ENCODE peak calls at places on chromosomes 3 and 15, in eight cellular contexts. W is astrocyte of the hippocampus; G is EL; J is NCI-H1694; F is GM04504; Q is activated CD4-positive, alpha-beta T cell treated with anti-CD3 and anti-CD28 coated beads, Interleukin-2, amount 50 U/mL, for 48 hours; O is DMS 273 treated with DMSO at 0.1 percent for 48 hours; S is neuronal stem cell. P is an unnamed sample.

GRCh38 chr15:83654379-83655236 is 685 bp downstream of the ADAMTSL3 start:
- DNase-seq in W (peak), G (no peak), J (no peak), F (no peak), Q (no peak), O (no peak), S (no peak), P (peak)

GRCh38 chr3:127634653-127635052 is 5.7 kb downstream of the PODXL2 start:
- DNase-seq in W (no peak), G (no peak), J (no peak), F (no peak), Q (no peak), O (no peak), S (no peak), P (no peak)

GRCh38 chr3:194101592-194102432 is 34.1 kb upstream of the HES1 start:
- DNase-seq in W (no peak), G (no peak), J (no peak), F (no peak), Q (no peak), O (no peak), S (no peak), P (no peak)

GRCh38 chr3:158702815-158703481 is 29.3 kb downstream of the RARRES1 start:
- DNase-seq in W (peak), G (peak), J (no peak), F (peak), Q (no peak), O (no peak), S (no peak), P (no peak)

GRCh38 chr15:78675206-78675605 is 34.2 kb upstream of the CHRNB4 start:
- DNase-seq in W (no peak), G (no peak), J (no peak), F (no peak), Q (no peak), O (no peak), S (no peak), P (no peak)

GRCh38 chr3:29153811-29154210 is 127.1 kb upstream of the RBMS3 start:
- DNase-seq in W (no peak), G (no peak), J (no peak), F (peak), Q (peak), O (no peak), S (no peak), P (no peak)

GRCh38 chr3:53166781-53167291 is 5.8 kb downstream of the PRKCD start:
- DNase-seq in W (peak), G (peak), J (no peak), F (peak), Q (no peak), O (no peak), S (no peak), P (peak)

GRCh38 chr3:126104028-126104635 is 20.2 kb upstream of the SLC41A3 start:
- DNase-seq in W (no peak), G (no peak), J (no peak), F (no peak), Q (no peak), O (no peak), S (no peak), P (no peak)

GRCh38 chr3:120438971-120439370 is 11.8 kb downstream of the FSTL1 start:
- DNase-seq in W (peak), G (peak), J (no peak), F (no peak), Q (no peak), O (no peak), S (no peak), P (no peak)

GRCh38 chr3:129224984-129225393 is 24.4 kb upstream of the COPG1 start:
- DNase-seq in W (peak), G (peak), J (no peak), F (no peak), Q (peak), O (peak), S (no peak), P (peak)

GRCh38 chr15:95152741-95153140 is 921.4 kb downstream of the MCTP2 start:
- DNase-seq in W (no peak), G (no peak), J (no peak), F (no peak), Q (no peak), O (no peak), S (no peak), P (no peak)

GRCh38 chr3:98901032-98901464 is 447 bp downstream of the DCBLD2 start:
- DNase-seq in W (peak), G (peak), J (no peak), F (peak), Q (peak), O (no peak), S (peak), P (peak)

GRCh38 chr3:134378384-134378783 is 4.1 kb upstream of the AMOTL2 start:
- DNase-seq in W (peak), G (peak), J (no peak), F (no peak), Q (peak), O (no peak), S (no peak), P (no peak)

GRCh38 chr3:47781326-47781684 is 388 bp downstream of the SMARCC1 start:
- DNase-seq in W (peak), G (peak), J (no peak), F (no peak), Q (peak), O (no peak), S (peak), P (peak)

P was measured in osteoblast.